ENCODE peak calls at places on chromosome 9, in seven cellular contexts. N is stimulated activated naive CD8-positive, alpha-beta T cell treated with anti-CD3 and anti-CD28 coated beads, Interleukin-15, Interleukin-2, amounts not matched to agents 100 U/mL and 50 U/mL, for 24 hours; E is HFFc6; M is neural progenitor cell; C is GM23338; Q is fibroblast of pulmonary artery; L is C1 segment of cervical spinal cord. B is an unnamed sample.

GRCh38 chr9:90773593-90773992 is 28.0 kb upstream of the SYK start:
- DNase-seq in N (no peak), E (no peak), M (peak), C (peak), Q (no peak), L (no peak), B (no peak)

GRCh38 chr9:133505186-133505830 is 19.5 kb downstream of the MYMK start:
- DNase-seq in N (no peak), E (peak), M (no peak), C (no peak), Q (no peak), L (no peak), B (no peak)

GRCh38 chr9:104361207-104361606 is 142.9 kb upstream of the OR13F1 start:
- DNase-seq in N (no peak), E (no peak), M (no peak), C (peak), Q (no peak), L (no peak), B (no peak)

GRCh38 chr9:109225629-109226028 is 58.6 kb upstream of the FRRS1L start:
- DNase-seq in N (no peak), E (no peak), M (no peak), C (no peak), Q (no peak), L (no peak), B (no peak)

GRCh38 chr9:23120630-23121029 is 674.0 kb downstream of the DMRTA1 start:
- DNase-seq in N (no peak), E (no peak), M (no peak), C (no peak), Q (no peak), L (no peak), B (no peak)

GRCh38 chr9:131809941-131810344 is 70.1 kb upstream of the RAPGEF1 start:
- DNase-seq in N (no peak), E (peak), M (no peak), C (no peak), Q (peak), L (no peak), B (no peak)

GRCh38 chr9:73050062-73050814 is 97.4 kb upstream of the ALDH1A1 start:
- DNase-seq in N (no peak), E (peak), M (no peak), C (peak), Q (peak), L (no peak), B (no peak)

GRCh38 chr9:4821133-4821532 is 28.4 kb downstream of the RCL1 start:
- DNase-seq in N (no peak), E (no peak), M (no peak), C (no peak), Q (no peak), L (no peak), B (no peak)

GRCh38 chr9:17490110-17490509 is 88.8 kb upstream of the SH3GL2 start:
- DNase-seq in N (no peak), E (no peak), M (no peak), C (no peak), Q (no peak), L (no peak), B (no peak)

GRCh38 chr9:73684601-73685000 is 532.9 kb downstream of the ANXA1 start:
- DNase-seq in N (no peak), E (no peak), M (no peak), C (no peak), Q (peak), L (no peak), B (no peak)

GRCh38 chr9:90054810-90055209 is 450.0 kb downstream of the GADD45G start:
- DNase-seq in N (no peak), E (no peak), M (no peak), C (no peak), Q (no peak), L (no peak), B (no peak)

GRCh38 chr9:124360277-124360676 is 55.0 kb downstream of the PSMB7 start:
- DNase-seq in N (no peak), E (no peak), M (no peak), C (peak), Q (no peak), L (no peak), B (no peak)

GRCh38 chr9:125387861-125388524 is 126.4 kb downstream of the GAPVD1 start:
- DNase-seq in N (no peak), E (no peak), M (no peak), C (no peak), Q (no peak), L (no peak), B (no peak)

GRCh38 chr9:136532799-136533774 is 12.8 kb downstream of the NOTCH1 start:
- DNase-seq in N (peak), E (no peak), M (no peak), C (no peak), Q (no peak), L (no peak), B (no peak)

GRCh38 chr9:130870491-130871381 is 25.9 kb downstream of the QRFP start:
- DNase-seq in N (no peak), E (no peak), M (no peak), C (no peak), Q (no peak), L (no peak), B (no peak)

GRCh38 chr9:137136926-137137607 is 1.9 kb upstream of the GRIN1 start:
- DNase-seq in N (no peak), E (no peak), M (no peak), C (no peak), Q (no peak), L (no peak), B (no peak)

GRCh38 chr9:35164711-35165110 is 2.9 kb downstream of the UNC13B start:
- DNase-seq in N (no peak), E (peak), M (no peak), C (no peak), Q (peak), L (no peak), B (peak)

GRCh38 chr9:96020822-96021615 is 145.5 kb downstream of the ERCC6L2 start:
- DNase-seq in N (peak), E (no peak), M (peak), C (peak), Q (peak), L (no peak), B (no peak)